ENCODE peak calls at places on chromosomes 1 and 21, in eight cellular contexts. Q is stimulated activated CD4-positive, alpha-beta T cell treated with anti-CD3 and anti-CD28 coated beads, Interleukin-12 subunit alpha, Interleukin-12 subunit beta, amount 100 ng/mL, for 4 hours; L is T-cell; J is EL; B is NCI-H2107; N is left colon; A is HS-27A; P is naive thymus-derived CD8-positive, alpha-beta T cell. T is an unnamed sample.
A peak's percentile ranks its signal among the peaks of the same experiment; 100 is the strongest.

GRCh38 chr1:196152975-196153374 is 455.3 kb downstream of the KCNT2 start:
- DNase-seq in Q (no peak), L (no peak), P (no peak), A (no peak), B (no peak), J (no peak), N (no peak), T (no peak)

GRCh38 chr1:42183646-42184268 is 19.2 kb upstream of the GUCA2A start:
- DNase-seq in P (no peak), N (no peak), J (no peak), L (no peak), B (no peak), A (no peak), Q (no peak), T (no peak)

GRCh38 chr1:231606712-231607111 is 19.9 kb upstream of the DISC1 start:
- DNase-seq in P (no peak), A (no peak), N (no peak), L (no peak), Q (no peak), J (peak; percentile 37), B (no peak), T (no peak)

GRCh38 chr1:170221031-170221430 is 75.3 kb downstream of the NTMT2 start:
- DNase-seq in L (no peak), Q (no peak), A (no peak), N (no peak), J (no peak), P (no peak), B (no peak), T (no peak)

GRCh38 chr1:211648336-211648735 is 27.1 kb downstream of the NEK2 start:
- DNase-seq in A (no peak), L (no peak), Q (no peak), J (no peak), P (no peak), B (no peak), N (no peak), T (peak; percentile 56)

GRCh38 chr1:197984273-197984672 is 67.1 kb downstream of the LHX9 start:
- DNase-seq in L (no peak), N (no peak), B (no peak), P (no peak), A (no peak), J (peak; percentile 58), Q (no peak), T (no peak)

GRCh38 chr21:16072692-16073091 is 342.9 kb downstream of the USP25 start:
- DNase-seq in L (no peak), Q (no peak), J (peak; percentile 78), P (no peak), N (no peak), A (no peak), B (no peak), T (no peak)

GRCh38 chr1:153773004-153773921 is 1.9 kb upstream of the SLC27A3 start:
- DNase-seq in P (no peak), L (no peak), Q (no peak), N (no peak), B (no peak), A (no peak), J (no peak), T (no peak)

GRCh38 chr1:36081926-36082485 is 1.9 kb upstream of the TEKT2 start:
- DNase-seq in A (no peak), Q (no peak), L (no peak), J (no peak), B (no peak), P (no peak), N (no peak), T (no peak)

GRCh38 chr1:87939486-87939885 is 610.8 kb downstream of the LMO4 start:
- DNase-seq in L (no peak), A (no peak), P (no peak), Q (no peak), N (no peak), J (no peak), B (no peak), T (no peak)

GRCh38 chr1:214466759-214467585 is 84.4 kb downstream of the PTPN14 start:
- DNase-seq in L (no peak), P (no peak), A (no peak), J (no peak), B (no peak), Q (no peak), N (no peak), T (no peak)